ENCODE peak calls at places on chromosomes 2 and 18, in ten cellular contexts. One of them, this sample, is unnamed.

GRCh38 chr2:85741211-85741610 is 12.6 kb upstream of the ATOH8 start:
- DNase-seq in NB4: no peak
- DNase-seq in Calu3: no peak
- DNase-seq in activated CD8-positive, alpha-beta T cell treated with anti-CD3 and anti-CD28 coated beads for 36 hours: no peak
- DNase-seq in Panc1: no peak
- DNase-seq in AG10803: no peak
- DNase-seq in prostate gland: peak
- DNase-seq in transverse colon: no peak
- DNase-seq in brain microvascular endothelial cell: no peak
- DNase-seq in fibroblast of lung: no peak
- DNase-seq in this sample: no peak

GRCh38 chr2:130963058-130963848 is 126.5 kb downstream of the ARHGEF4 start:
- DNase-seq in Calu3: no peak
- DNase-seq in Panc1: no peak
- DNase-seq in prostate gland: no peak
- DNase-seq in fibroblast of lung: no peak
- DNase-seq in brain microvascular endothelial cell: no peak
- DNase-seq in transverse colon: no peak
- DNase-seq in activated CD8-positive, alpha-beta T cell treated with anti-CD3 and anti-CD28 coated beads for 36 hours: peak
- DNase-seq in NB4: no peak
- DNase-seq in AG10803: no peak
- DNase-seq in this sample: no peak

GRCh38 chr2:157838442-157839161 is 37.5 kb downstream of the ACVR1 start:
- DNase-seq in NB4: peak
- DNase-seq in Panc1: no peak
- DNase-seq in transverse colon: peak
- DNase-seq in Calu3: peak
- DNase-seq in fibroblast of lung: peak
- DNase-seq in prostate gland: peak
- DNase-seq in AG10803: peak
- DNase-seq in brain microvascular endothelial cell: peak
- DNase-seq in activated CD8-positive, alpha-beta T cell treated with anti-CD3 and anti-CD28 coated beads for 36 hours: peak
- DNase-seq in this sample: no peak

GRCh38 chr2:27506587-27506986 is 9.9 kb downstream of the GCKR start:
- DNase-seq in AG10803: no peak
- DNase-seq in transverse colon: no peak
- DNase-seq in prostate gland: no peak
- DNase-seq in NB4: no peak
- DNase-seq in Panc1: no peak
- DNase-seq in brain microvascular endothelial cell: no peak
- DNase-seq in Calu3: no peak
- DNase-seq in activated CD8-positive, alpha-beta T cell treated with anti-CD3 and anti-CD28 coated beads for 36 hours: no peak
- DNase-seq in fibroblast of lung: no peak
- DNase-seq in this sample: no peak

GRCh38 chr2:220504890-220505564 is 877.6 kb downstream of the SLC4A3 start:
- DNase-seq in prostate gland: no peak
- DNase-seq in brain microvascular endothelial cell: peak
- DNase-seq in Calu3: peak
- DNase-seq in transverse colon: no peak
- DNase-seq in fibroblast of lung: peak
- DNase-seq in Panc1: peak
- DNase-seq in NB4: no peak
- DNase-seq in AG10803: peak
- DNase-seq in activated CD8-positive, alpha-beta T cell treated with anti-CD3 and anti-CD28 coated beads for 36 hours: no peak
- DNase-seq in this sample: no peak

GRCh38 chr2:24917086-24917485 is 3.0 kb downstream of the ADCY3 start:
- DNase-seq in Panc1: no peak
- DNase-seq in NB4: peak
- DNase-seq in Calu3: no peak
- DNase-seq in brain microvascular endothelial cell: peak
- DNase-seq in prostate gland: no peak
- DNase-seq in transverse colon: no peak
- DNase-seq in activated CD8-positive, alpha-beta T cell treated with anti-CD3 and anti-CD28 coated beads for 36 hours: peak
- DNase-seq in fibroblast of lung: peak
- DNase-seq in AG10803: peak
- DNase-seq in this sample: no peak

GRCh38 chr2:234670052-234670451 is 173.2 kb upstream of the ARL4C start:
- DNase-seq in Panc1: no peak
- DNase-seq in Calu3: no peak
- DNase-seq in activated CD8-positive, alpha-beta T cell treated with anti-CD3 and anti-CD28 coated beads for 36 hours: no peak
- DNase-seq in brain microvascular endothelial cell: peak
- DNase-seq in NB4: no peak
- DNase-seq in AG10803: peak
- DNase-seq in fibroblast of lung: peak
- DNase-seq in transverse colon: no peak
- DNase-seq in prostate gland: no peak
- DNase-seq in this sample: peak

GRCh38 chr2:28390857-28391563 is 1.6 kb upstream of the FOSL2 start:
- DNase-seq in Calu3: peak
- DNase-seq in prostate gland: peak
- DNase-seq in NB4: no peak
- DNase-seq in Panc1: peak
- DNase-seq in brain microvascular endothelial cell: peak
- DNase-seq in AG10803: peak
- DNase-seq in activated CD8-positive, alpha-beta T cell treated with anti-CD3 and anti-CD28 coated beads for 36 hours: no peak
- DNase-seq in fibroblast of lung: no peak
- DNase-seq in transverse colon: peak
- DNase-seq in this sample: peak

GRCh38 chr2:239910404-239910803 is 114.7 kb downstream of the NDUFA10 start:
- DNase-seq in Calu3: no peak
- DNase-seq in fibroblast of lung: no peak
- DNase-seq in transverse colon: no peak
- DNase-seq in AG10803: no peak
- DNase-seq in NB4: no peak
- DNase-seq in brain microvascular endothelial cell: no peak
- DNase-seq in activated CD8-positive, alpha-beta T cell treated with anti-CD3 and anti-CD28 coated beads for 36 hours: no peak
- DNase-seq in Panc1: no peak
- DNase-seq in prostate gland: no peak
- DNase-seq in this sample: no peak

GRCh38 chr2:239911630-239912071 is 113.5 kb downstream of the NDUFA10 start:
- DNase-seq in activated CD8-positive, alpha-beta T cell treated with anti-CD3 and anti-CD28 coated beads for 36 hours: no peak
- DNase-seq in transverse colon: no peak
- DNase-seq in Calu3: no peak
- DNase-seq in prostate gland: no peak
- DNase-seq in brain microvascular endothelial cell: no peak
- DNase-seq in AG10803: no peak
- DNase-seq in Panc1: no peak
- DNase-seq in NB4: no peak
- DNase-seq in fibroblast of lung: no peak
- DNase-seq in this sample: no peak

GRCh38 chr2:239912171-239912937 is 112.8 kb downstream of the NDUFA10 start:
- DNase-seq in brain microvascular endothelial cell: no peak
- DNase-seq in transverse colon: no peak
- DNase-seq in NB4: no peak
- DNase-seq in Panc1: no peak
- DNase-seq in AG10803: no peak
- DNase-seq in activated CD8-positive, alpha-beta T cell treated with anti-CD3 and anti-CD28 coated beads for 36 hours: no peak
- DNase-seq in fibroblast of lung: no peak
- DNase-seq in Calu3: no peak
- DNase-seq in prostate gland: no peak
- DNase-seq in this sample: no peak

GRCh38 chr2:239912938-239913631 is 112.1 kb downstream of the NDUFA10 start:
- DNase-seq in Calu3: no peak
- DNase-seq in brain microvascular endothelial cell: no peak
- DNase-seq in fibroblast of lung: no peak
- DNase-seq in prostate gland: no peak
- DNase-seq in AG10803: no peak
- DNase-seq in transverse colon: no peak
- DNase-seq in NB4: no peak
- DNase-seq in Panc1: no peak
- DNase-seq in activated CD8-positive, alpha-beta T cell treated with anti-CD3 and anti-CD28 coated beads for 36 hours: no peak
- DNase-seq in this sample: no peak

DNA sequence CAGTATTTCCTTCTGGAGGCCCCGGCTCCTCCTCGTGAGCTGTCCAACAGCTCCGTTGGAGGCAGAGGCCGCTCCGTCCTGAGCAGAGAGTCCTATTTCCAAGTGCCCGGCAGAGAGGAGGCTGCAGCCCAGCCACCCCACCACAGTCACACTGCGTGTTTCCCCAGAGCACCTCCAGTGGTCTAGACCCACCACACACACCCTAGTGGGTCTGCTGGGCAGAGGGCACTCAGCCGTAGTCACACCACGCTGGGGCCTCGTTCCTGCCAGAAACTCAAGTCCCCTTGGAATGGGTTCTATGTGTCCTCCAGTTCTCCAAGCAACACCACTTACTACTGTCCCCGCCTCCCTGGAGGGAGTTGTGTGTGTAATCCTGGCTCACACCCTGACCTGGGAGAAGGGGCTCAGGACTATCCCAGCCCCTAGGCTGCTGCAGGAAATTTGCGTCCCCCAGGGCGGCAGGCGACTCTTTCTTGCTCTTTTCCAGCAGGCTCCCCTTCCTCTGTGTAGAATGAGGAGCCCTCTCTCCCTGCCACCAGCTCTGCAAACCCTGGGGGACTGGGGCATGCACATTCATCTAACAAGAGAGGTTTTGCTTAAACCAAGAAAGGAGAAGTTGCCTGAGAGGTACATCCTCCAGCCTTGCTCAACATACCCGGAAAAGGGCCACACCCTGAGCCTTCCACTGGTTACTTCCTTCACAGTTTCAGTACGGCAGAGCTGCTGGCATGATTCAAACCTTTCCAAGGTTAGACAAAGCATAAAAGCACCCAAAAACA is 114.1 kb downstream of the NDUFA10 start:
- DNase-seq in Panc1: no peak
- DNase-seq in transverse colon: no peak
- DNase-seq in brain microvascular endothelial cell: no peak
- DNase-seq in fibroblast of lung: no peak
- DNase-seq in activated CD8-positive, alpha-beta T cell treated with anti-CD3 and anti-CD28 coated beads for 36 hours: no peak
- DNase-seq in prostate gland: no peak
- DNase-seq in AG10803: no peak
- DNase-seq in Calu3: no peak
- DNase-seq in NB4: peak
- DNase-seq in this sample: no peak
- TF ChIP-seq CTCF in Panc1: no peak
- TF ChIP-seq CTCF in transverse colon: no peak
- TF ChIP-seq CTCF in brain microvascular endothelial cell: no peak
- TF ChIP-seq CTCF in fibroblast of lung: no peak
- TF ChIP-seq CTCF in activated CD8-positive, alpha-beta T cell treated with anti-CD3 and anti-CD28 coated beads for 36 hours: no peak
- TF ChIP-seq CTCF in prostate gland: no peak
- TF ChIP-seq CTCF in AG10803: no peak
- TF ChIP-seq CTCF in Calu3: no peak
- TF ChIP-seq CTCF in NB4: no peak
- TF ChIP-seq CTCF in this sample: no peak

GRCh38 chr2:5592906-5593305 is 99.3 kb upstream of the SOX11 start:
- DNase-seq in prostate gland: no peak
- DNase-seq in AG10803: no peak
- DNase-seq in Panc1: no peak
- DNase-seq in activated CD8-positive, alpha-beta T cell treated with anti-CD3 and anti-CD28 coated beads for 36 hours: no peak
- DNase-seq in NB4: no peak
- DNase-seq in brain microvascular endothelial cell: no peak
- DNase-seq in fibroblast of lung: peak
- DNase-seq in Calu3: no peak
- DNase-seq in transverse colon: no peak
- DNase-seq in this sample: no peak

GRCh38 chr2:5594288-5594687 is 97.9 kb upstream of the SOX11 start:
- DNase-seq in prostate gland: no peak
- DNase-seq in activated CD8-positive, alpha-beta T cell treated with anti-CD3 and anti-CD28 coated beads for 36 hours: no peak
- DNase-seq in AG10803: no peak
- DNase-seq in fibroblast of lung: no peak
- DNase-seq in NB4: no peak
- DNase-seq in Panc1: no peak
- DNase-seq in Calu3: no peak
- DNase-seq in brain microvascular endothelial cell: no peak
- DNase-seq in transverse colon: no peak
- DNase-seq in this sample: no peak

GRCh38 chr2:5590836-5591235 is 101.3 kb upstream of the SOX11 start:
- DNase-seq in prostate gland: no peak
- DNase-seq in NB4: no peak
- DNase-seq in brain microvascular endothelial cell: no peak
- DNase-seq in AG10803: no peak
- DNase-seq in transverse colon: no peak
- DNase-seq in fibroblast of lung: no peak
- DNase-seq in activated CD8-positive, alpha-beta T cell treated with anti-CD3 and anti-CD28 coated beads for 36 hours: no peak
- DNase-seq in Calu3: no peak
- DNase-seq in Panc1: no peak
- DNase-seq in this sample: no peak

GRCh38 chr2:5587726-5588125 is 104.5 kb upstream of the SOX11 start:
- DNase-seq in Panc1: no peak
- DNase-seq in prostate gland: no peak
- DNase-seq in AG10803: no peak
- DNase-seq in NB4: no peak
- DNase-seq in fibroblast of lung: no peak
- DNase-seq in brain microvascular endothelial cell: no peak
- DNase-seq in Calu3: no peak
- DNase-seq in transverse colon: no peak
- DNase-seq in activated CD8-positive, alpha-beta T cell treated with anti-CD3 and anti-CD28 coated beads for 36 hours: no peak
- DNase-seq in this sample: no peak

GRCh38 chr2:5589183-5589582 is 103.0 kb upstream of the SOX11 start:
- DNase-seq in AG10803: no peak
- DNase-seq in brain microvascular endothelial cell: no peak
- DNase-seq in Calu3: no peak
- DNase-seq in prostate gland: no peak
- DNase-seq in fibroblast of lung: no peak
- DNase-seq in Panc1: no peak
- DNase-seq in transverse colon: no peak
- DNase-seq in activated CD8-positive, alpha-beta T cell treated with anti-CD3 and anti-CD28 coated beads for 36 hours: no peak
- DNase-seq in NB4: no peak
- DNase-seq in this sample: no peak
- TF ChIP-seq CTCF in AG10803: no peak
- TF ChIP-seq CTCF in brain microvascular endothelial cell: no peak
- TF ChIP-seq CTCF in Calu3: no peak
- TF ChIP-seq CTCF in prostate gland: no peak
- TF ChIP-seq CTCF in fibroblast of lung: no peak
- TF ChIP-seq CTCF in Panc1: no peak
- TF ChIP-seq CTCF in transverse colon: no peak
- TF ChIP-seq CTCF in activated CD8-positive, alpha-beta T cell treated with anti-CD3 and anti-CD28 coated beads for 36 hours: no peak
- TF ChIP-seq CTCF in NB4: no peak
- TF ChIP-seq CTCF in this sample: no peak

DNA sequence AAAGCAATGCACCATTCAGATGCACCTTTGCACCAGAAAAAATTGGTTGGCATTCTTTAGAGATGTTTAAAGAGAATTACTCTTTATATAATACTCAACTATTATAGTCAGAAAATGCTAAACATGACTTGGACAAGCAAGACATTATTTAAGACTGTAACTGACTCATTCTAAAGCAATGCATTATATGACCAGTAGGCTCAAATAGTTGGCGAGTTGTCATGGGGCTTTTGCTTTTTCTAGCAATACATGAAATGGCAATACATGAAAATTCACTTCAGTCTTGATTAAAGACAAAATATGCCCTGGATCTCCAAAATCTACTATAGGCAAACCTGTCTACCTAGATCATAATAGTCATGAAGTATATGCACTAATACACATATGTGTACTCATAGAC is 216.9 kb upstream of the VWC2L start:
- DNase-seq in Calu3: no peak
- DNase-seq in Panc1: no peak
- DNase-seq in AG10803: peak
- DNase-seq in transverse colon: no peak
- DNase-seq in fibroblast of lung: peak
- DNase-seq in prostate gland: no peak
- DNase-seq in brain microvascular endothelial cell: peak
- DNase-seq in activated CD8-positive, alpha-beta T cell treated with anti-CD3 and anti-CD28 coated beads for 36 hours: no peak
- DNase-seq in NB4: no peak
- DNase-seq in this sample: peak
- TF ChIP-seq CTCF in Calu3: no peak
- TF ChIP-seq CTCF in Panc1: no peak
- TF ChIP-seq CTCF in AG10803: peak
- TF ChIP-seq CTCF in transverse colon: no peak
- TF ChIP-seq CTCF in fibroblast of lung: no peak
- TF ChIP-seq CTCF in prostate gland: peak
- TF ChIP-seq CTCF in brain microvascular endothelial cell: peak
- TF ChIP-seq CTCF in activated CD8-positive, alpha-beta T cell treated with anti-CD3 and anti-CD28 coated beads for 36 hours: no peak
- TF ChIP-seq CTCF in NB4: no peak
- TF ChIP-seq CTCF in this sample: no peak

DNA sequence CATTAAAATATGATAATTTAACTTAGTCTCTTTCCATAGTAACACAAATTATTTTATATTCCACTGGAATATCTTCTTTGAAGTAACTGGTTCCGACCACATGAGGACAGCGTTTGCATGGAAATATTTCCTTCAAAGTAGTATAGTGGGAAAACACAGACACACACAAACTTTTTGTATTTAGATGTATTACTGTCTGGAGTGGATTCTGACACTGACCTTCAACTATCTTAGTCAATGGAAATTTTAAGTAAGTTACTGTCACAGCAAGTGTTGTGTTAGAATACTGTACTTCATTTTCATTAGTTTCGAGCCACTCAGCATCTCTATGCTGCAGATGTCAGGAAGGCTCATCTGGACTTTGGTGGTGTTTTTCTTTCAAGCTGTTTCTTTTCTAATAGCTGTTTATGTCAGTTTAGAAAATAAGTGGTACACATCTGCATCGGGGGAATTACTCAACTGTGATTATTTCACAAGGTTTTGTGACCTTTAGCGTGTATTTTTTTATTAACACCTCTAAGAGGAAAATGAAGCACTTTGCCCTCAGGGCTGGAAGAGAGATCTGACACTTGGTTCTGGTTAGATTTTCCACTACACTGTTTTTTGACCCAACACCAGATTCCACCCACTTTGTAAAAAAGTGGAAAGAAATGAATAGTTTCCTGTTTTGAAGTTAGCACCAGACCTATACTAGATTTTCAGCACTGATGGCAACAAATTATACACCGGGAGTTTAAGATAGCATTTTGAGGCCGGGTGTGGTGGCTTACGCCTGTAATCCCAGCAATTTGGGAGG is 18.9 kb upstream of the THOC1 start:
- DNase-seq in Panc1: no peak
- DNase-seq in Calu3: no peak
- DNase-seq in brain microvascular endothelial cell: peak
- DNase-seq in fibroblast of lung: peak
- DNase-seq in transverse colon: no peak
- DNase-seq in AG10803: peak
- DNase-seq in activated CD8-positive, alpha-beta T cell treated with anti-CD3 and anti-CD28 coated beads for 36 hours: no peak
- DNase-seq in NB4: peak
- DNase-seq in prostate gland: no peak
- DNase-seq in this sample: peak
- TF ChIP-seq CTCF in Panc1: peak
- TF ChIP-seq CTCF in Calu3: no peak
- TF ChIP-seq CTCF in brain microvascular endothelial cell: peak
- TF ChIP-seq CTCF in fibroblast of lung: peak
- TF ChIP-seq CTCF in transverse colon: peak
- TF ChIP-seq CTCF in AG10803: peak
- TF ChIP-seq CTCF in activated CD8-positive, alpha-beta T cell treated with anti-CD3 and anti-CD28 coated beads for 36 hours: no peak
- TF ChIP-seq CTCF in NB4: peak
- TF ChIP-seq CTCF in prostate gland: peak
- TF ChIP-seq CTCF in this sample: peak

This sample was measured in AG09319.